ENCODE peak calls at places on chromosomes 7 and 10, in seven cellular contexts. W is IMR-90; U is spleen; S is CD8-positive, alpha-beta memory T cell; F is sigmoid colon; J is iPS DF 6.9; B is right cardiac atrium. T is an unnamed sample.

GRCh38 chr7:142859829-142860228 is 5.0 kb downstream of the EPHB6 start:
- DNase-seq in W (peak), U (no peak), S (no peak), F (peak), J (no peak), B (peak), T (no peak)

GRCh38 chr10:68231916-68232315 is at the start of gene ATOH7:
- DNase-seq in W (peak), U (no peak), S (no peak), F (no peak), J (no peak), B (no peak), T (no peak)

GRCh38 chr7:30562498-30562897 is 32.2 kb upstream of the GARS1 start:
- DNase-seq in W (peak), U (no peak), S (no peak), F (no peak), J (no peak), B (no peak), T (no peak)

GRCh38 chr10:89563861-89564478 is 28.6 kb upstream of the SLC16A12 start:
- DNase-seq in W (peak), U (no peak), S (peak), F (no peak), J (no peak), B (no peak), T (no peak)

GRCh38 chr10:79475119-79475653 is 29.8 kb upstream of the ZCCHC24 start:
- DNase-seq in W (no peak), U (no peak), S (no peak), F (no peak), J (no peak), B (no peak), T (no peak)

GRCh38 chr7:157513682-157514081 is 176.9 kb downstream of the DNAJB6 start:
- DNase-seq in W (no peak), U (no peak), S (no peak), F (no peak), J (no peak), B (no peak), T (no peak)

GRCh38 chr10:52318822-52319464 is 4.9 kb downstream of the DKK1 start:
- DNase-seq in W (peak), U (no peak), S (no peak), F (no peak), J (no peak), B (no peak), T (no peak)

GRCh38 chr7:101589976-101590662 is 39.0 kb downstream of the MYL10 start:
- DNase-seq in W (no peak), U (no peak), S (no peak), F (no peak), J (no peak), B (no peak), T (no peak)

GRCh38 chr10:59799421-59799820 is 46.2 kb upstream of the MRLN start:
- DNase-seq in W (no peak), U (no peak), S (no peak), F (no peak), J (no peak), B (no peak), T (no peak)

GRCh38 chr10:12531305-12531738 is 182.0 kb downstream of the CAMK1D start:
- DNase-seq in W (peak), U (no peak), S (no peak), F (peak), J (no peak), B (peak), T (peak)

GRCh38 chr10:86078639-86079035 is 288.0 kb downstream of the GRID1 start:
- DNase-seq in W (no peak), U (peak), S (no peak), F (peak), J (no peak), B (no peak), T (no peak)

GRCh38 chr7:157516311-157516710 is 179.5 kb downstream of the DNAJB6 start:
- DNase-seq in W (no peak), U (peak), S (no peak), F (peak), J (no peak), B (no peak), T (no peak)

GRCh38 chr7:73361340-73361739 is 33.4 kb downstream of the FKBP6 start:
- DNase-seq in W (no peak), U (no peak), S (no peak), F (no peak), J (no peak), B (no peak), T (no peak)

GRCh38 chr7:73359746-73360375 is 31.9 kb downstream of the FKBP6 start:
- DNase-seq in W (no peak), U (no peak), S (no peak), F (no peak), J (no peak), B (no peak), T (no peak)

GRCh38 chr7:73359306-73359705 is 31.3 kb downstream of the FKBP6 start:
- DNase-seq in W (no peak), U (no peak), S (no peak), F (no peak), J (no peak), B (no peak), T (no peak)

GRCh38 chr7:73356176-73356575 is 28.2 kb downstream of the FKBP6 start:
- DNase-seq in W (no peak), U (no peak), S (no peak), F (no peak), J (no peak), B (no peak), T (no peak)

DNA sequence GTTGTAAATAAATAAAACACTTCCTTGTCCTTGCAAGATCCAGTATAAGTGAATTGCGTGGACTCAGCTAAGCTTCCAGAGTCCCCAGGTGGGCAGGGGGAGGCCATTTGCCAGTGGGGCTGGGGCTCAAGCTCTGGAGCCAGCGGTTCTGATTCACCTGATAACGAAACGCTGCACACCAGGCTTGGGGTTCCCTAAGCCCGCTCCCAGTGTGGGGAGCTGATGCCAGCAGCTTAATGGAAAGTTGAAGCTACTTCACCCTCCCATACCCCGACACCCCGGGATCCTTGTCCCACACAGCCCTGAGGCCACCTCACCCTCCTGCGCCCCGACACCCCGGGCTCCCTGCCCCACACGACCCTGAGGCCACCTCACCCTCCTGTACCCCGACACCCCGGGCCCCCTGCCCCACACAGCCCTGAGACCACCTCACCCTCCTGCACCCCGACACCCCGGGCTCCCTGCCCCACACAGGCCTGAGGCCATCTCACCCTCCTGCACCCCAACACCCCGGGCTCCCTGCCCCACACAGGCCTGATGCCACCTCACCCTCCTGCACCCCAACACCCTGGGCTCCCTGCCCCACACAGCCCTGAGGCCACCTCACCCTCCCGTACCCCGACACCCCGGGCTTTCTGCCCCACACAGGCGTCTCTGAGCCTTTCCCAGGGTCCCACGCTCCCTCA is 30.8 kb downstream of the FKBP6 start:
- DNase-seq in W (no peak), U (no peak), S (no peak), F (no peak), J (no peak), B (no peak), T (no peak)
- H3K4me3 ChIP-seq in W (no peak), U (peak), S (no peak), F (no peak), J (no peak), B (no peak), T (peak)

GRCh38 chr7:98640375-98640774 is 23.3 kb downstream of the NPTX2 start:
- DNase-seq in W (no peak), U (peak), S (no peak), F (peak), J (no peak), B (no peak), T (no peak)

GRCh38 chr7:98643232-98643985 is 26.3 kb downstream of the NPTX2 start:
- DNase-seq in W (no peak), U (peak), S (no peak), F (no peak), J (no peak), B (no peak), T (no peak)

GRCh38 chr7:98638853-98639252 is 21.8 kb downstream of the NPTX2 start:
- DNase-seq in W (no peak), U (no peak), S (no peak), F (peak), J (no peak), B (no peak), T (no peak)

GRCh38 chr7:98646465-98646864 is 29.4 kb downstream of the NPTX2 start:
- DNase-seq in W (no peak), U (peak), S (no peak), F (no peak), J (no peak), B (no peak), T (no peak)

GRCh38 chr7:98641646-98642489 is 24.8 kb downstream of the NPTX2 start:
- DNase-seq in W (no peak), U (peak), S (no peak), F (no peak), J (no peak), B (no peak), T (no peak)
- H3K27ac ChIP-seq in W (no peak), U (no peak), S (no peak), F (no peak), J (no peak), B (no peak), T (no peak)

GRCh38 chr7:146702898-146703297 is 586.3 kb downstream of the CNTNAP2 start:
- DNase-seq in W (no peak), U (no peak), S (no peak), F (no peak), J (no peak), B (no peak), T (no peak)
- H3K4me3 ChIP-seq in W (no peak), U (no peak), S (no peak), F (no peak), J (no peak), B (no peak), T (no peak)

DNA sequence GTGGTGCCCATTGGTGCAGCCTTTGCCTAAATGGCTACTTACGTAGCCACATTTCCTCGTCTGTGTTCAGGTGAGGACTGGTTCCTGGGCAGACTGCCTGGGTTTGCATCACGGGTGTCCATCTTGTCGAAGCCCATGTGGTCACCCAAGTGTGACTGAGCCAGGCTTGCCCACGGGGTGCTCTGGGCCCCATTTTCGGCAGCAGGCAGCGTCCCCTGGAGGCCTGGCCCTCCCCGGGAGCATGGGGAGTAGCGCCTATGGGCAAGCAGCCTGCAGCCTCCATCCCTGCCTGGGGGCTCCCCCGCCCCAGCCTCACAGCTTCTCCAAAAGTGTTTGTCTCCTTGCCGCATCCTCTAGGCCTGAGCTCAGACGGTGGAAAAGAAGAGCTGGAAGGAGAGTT is 42.5 kb downstream of the HTRA1 start:
- DNase-seq in W (no peak), U (no peak), S (no peak), F (no peak), J (no peak), B (no peak), T (no peak)
- H3K27ac ChIP-seq in W (no peak), U (no peak), S (no peak), F (peak), J (no peak), B (no peak), T (no peak)

GRCh38 chr10:46052791-46053375 is 6.8 kb upstream of the MSMB start:
- DNase-seq in W (no peak), U (no peak), S (no peak), F (no peak), J (no peak), B (no peak), T (no peak)

GRCh38 chr10:46053534-46054434 is 7.7 kb upstream of the MSMB start:
- DNase-seq in W (no peak), U (no peak), S (no peak), F (no peak), J (no peak), B (no peak), T (no peak)

GRCh38 chr10:46060706-46061105 is 14.6 kb upstream of the MSMB start:
- DNase-seq in W (no peak), U (no peak), S (no peak), F (no peak), J (no peak), B (no peak), T (no peak)

GRCh38 chr10:46055771-46056170 is 9.7 kb upstream of the MSMB start:
- DNase-seq in W (no peak), U (no peak), S (no peak), F (no peak), J (no peak), B (no peak), T (no peak)

GRCh38 chr10:46057038-46057437 is 11.0 kb upstream of the MSMB start:
- DNase-seq in W (no peak), U (no peak), S (no peak), F (no peak), J (no peak), B (no peak), T (no peak)
- H3K4me3 ChIP-seq in W (no peak), U (no peak), S (no peak), F (no peak), J (no peak), B (no peak), T (no peak)

DNA sequence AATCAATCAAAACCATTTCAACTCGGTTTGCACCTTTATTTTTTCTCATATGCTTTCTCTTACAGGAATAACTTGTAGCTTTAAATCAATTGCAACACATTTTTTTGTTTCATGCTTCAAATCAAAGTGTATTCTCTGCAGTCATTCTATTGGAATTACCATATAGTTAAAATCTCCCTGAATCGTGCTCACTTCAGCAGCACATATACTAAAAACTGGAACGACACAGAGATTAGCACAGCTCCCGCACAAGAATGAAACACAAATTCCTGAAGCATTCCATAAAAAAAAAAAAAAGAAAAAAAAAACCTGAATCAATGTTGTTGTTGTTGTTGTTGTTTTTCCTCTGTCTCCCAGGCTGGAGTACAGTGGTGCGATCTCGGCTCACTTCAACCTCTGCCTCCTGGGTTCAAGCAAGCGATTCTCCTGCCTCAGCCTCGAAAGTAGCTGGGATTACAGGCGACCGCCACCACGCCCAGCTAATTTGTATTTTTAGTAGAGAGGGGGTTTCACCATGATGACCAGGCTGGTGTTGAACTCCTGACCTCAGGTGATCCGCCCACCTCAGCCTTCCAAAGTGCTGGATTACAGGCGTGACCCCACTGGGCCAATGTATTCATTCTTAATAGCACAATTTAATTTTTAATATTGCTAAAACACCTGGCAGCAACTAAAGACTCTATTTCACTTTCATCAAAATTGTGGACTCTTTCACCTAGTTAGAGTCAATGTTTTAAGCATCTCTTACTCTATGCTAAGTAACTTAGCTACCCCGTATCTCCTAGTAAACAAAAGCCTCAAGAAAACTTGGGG is 26.3 kb downstream of the ANKRD61 start:
- DNase-seq in W (no peak), U (peak), S (no peak), F (no peak), J (no peak), B (no peak), T (no peak)
- H3K27ac ChIP-seq in W (peak), U (peak), S (peak), F (peak), J (no peak), B (no peak), T (peak)

DNA sequence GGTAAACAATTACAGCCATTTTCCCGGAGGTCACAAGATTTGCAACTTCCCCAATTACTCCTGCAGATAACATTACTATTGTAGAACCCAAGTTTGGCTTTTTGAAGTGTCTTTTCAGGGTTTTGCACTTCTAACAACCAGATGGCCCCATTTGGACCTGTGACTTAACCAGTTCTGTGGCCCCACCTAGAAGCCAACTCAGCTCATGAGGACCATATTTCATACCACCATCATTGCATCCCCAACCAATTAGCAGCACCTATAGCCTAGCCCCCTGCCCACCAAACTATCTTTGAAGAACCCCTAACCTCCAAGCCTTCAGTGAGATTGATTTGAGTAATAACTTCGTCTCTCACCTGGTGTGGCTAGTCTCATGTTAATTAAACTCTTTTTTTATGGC is 51.3 kb upstream of the WDR11 start:
- DNase-seq in W (no peak), U (no peak), S (no peak), F (no peak), J (no peak), B (no peak), T (no peak)
- H3K4me3 ChIP-seq in W (no peak), U (no peak), S (no peak), F (no peak), J (no peak), B (no peak), T (no peak)

DNA sequence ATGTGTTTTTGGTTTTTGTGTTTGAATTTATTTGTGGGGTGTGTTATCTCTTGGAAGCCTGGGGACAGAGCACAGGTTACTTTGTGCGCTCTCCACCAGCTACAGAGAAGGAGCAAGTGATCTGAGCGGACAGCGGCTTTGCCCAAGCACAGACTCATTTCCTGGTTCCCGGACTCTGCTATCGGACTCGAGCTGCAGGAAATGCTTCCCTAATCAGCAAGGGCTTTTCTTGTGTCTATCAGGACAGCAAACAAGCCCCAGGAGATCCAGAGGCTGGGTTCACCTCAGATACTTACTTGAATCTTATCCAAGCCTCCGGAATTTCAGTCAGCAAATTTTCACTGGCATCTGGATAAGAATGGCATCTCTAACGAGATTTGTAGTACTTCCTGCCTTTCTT is 27.8 kb downstream of the MRC1 start:
- DNase-seq in W (peak), U (no peak), S (no peak), F (no peak), J (no peak), B (peak), T (no peak)
- H3K27ac ChIP-seq in W (no peak), U (peak), S (no peak), F (no peak), J (no peak), B (no peak), T (no peak)

GRCh38 chr7:128266529-128266890 is 25.4 kb downstream of the LEP start:
- DNase-seq in W (no peak), U (no peak), S (no peak), F (no peak), J (no peak), B (no peak), T (no peak)

GRCh38 chr7:128265906-128266300 is 24.8 kb downstream of the LEP start:
- DNase-seq in W (no peak), U (no peak), S (no peak), F (no peak), J (no peak), B (no peak), T (no peak)

GRCh38 chr7:128268233-128268632 is 27.2 kb downstream of the LEP start:
- DNase-seq in W (no peak), U (no peak), S (no peak), F (no peak), J (no peak), B (no peak), T (no peak)

GRCh38 chr7:128265156-128265905 is 24.3 kb downstream of the LEP start:
- DNase-seq in W (no peak), U (no peak), S (no peak), F (no peak), J (no peak), B (no peak), T (no peak)

DNA sequence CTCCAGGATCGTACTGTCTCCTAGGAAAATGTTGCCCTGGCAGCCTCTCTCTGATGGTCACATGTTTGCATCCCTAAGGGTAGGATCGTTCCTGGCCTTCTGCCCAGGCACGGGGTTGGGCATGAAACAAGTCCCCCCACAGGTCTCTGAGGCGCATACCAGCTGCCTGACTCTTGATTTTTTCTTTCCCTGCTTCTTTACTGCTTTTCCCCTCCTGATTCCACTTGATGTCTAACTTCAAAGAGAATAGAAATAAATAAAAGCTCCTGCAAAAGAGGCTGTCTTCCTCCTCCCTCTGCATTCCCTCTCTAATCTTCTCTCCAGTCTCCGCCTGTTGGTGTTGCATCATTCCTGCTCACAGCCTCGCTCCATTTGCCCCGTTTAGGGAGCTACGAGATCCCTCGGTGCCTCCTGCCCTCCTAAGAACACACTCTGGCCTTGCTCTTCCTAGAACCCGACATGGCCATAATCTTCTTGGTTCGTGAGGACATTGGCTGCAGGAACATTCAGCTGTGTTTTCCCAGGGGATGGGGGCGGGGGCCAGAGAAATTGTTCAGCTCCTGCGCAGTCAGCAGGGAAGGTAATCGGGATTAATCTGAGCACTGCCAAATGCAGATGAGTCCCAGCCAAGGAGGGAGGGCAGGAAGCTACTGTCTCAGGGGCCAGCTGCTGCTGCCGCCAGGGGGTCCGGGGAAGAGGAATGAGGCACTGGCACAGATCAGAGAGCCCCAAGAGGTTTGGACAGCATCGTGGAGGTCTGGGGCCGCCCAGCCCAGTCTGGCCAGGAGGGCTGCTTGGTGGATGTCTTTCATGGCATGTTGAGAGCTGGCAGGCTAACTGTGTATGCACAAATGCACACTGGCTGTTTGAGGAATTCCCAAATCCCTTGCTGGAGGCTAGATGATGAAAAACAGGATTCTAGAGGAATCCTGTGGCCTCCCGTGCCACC is 26.1 kb downstream of the LEP start:
- DNase-seq in W (peak), U (no peak), S (no peak), F (peak), J (peak), B (peak), T (peak)
- H3K4me3 ChIP-seq in W (no peak), U (no peak), S (no peak), F (peak), J (no peak), B (no peak), T (peak)

GRCh38 chr7:134686782-134687181 is 40.1 kb downstream of the BPGM start:
- DNase-seq in W (peak), U (no peak), S (no peak), F (no peak), J (no peak), B (no peak), T (no peak)
- H3K27ac ChIP-seq in W (no peak), U (no peak), S (no peak), F (no peak), J (no peak), B (no peak), T (no peak)